ENCODE peak calls at places on chromosomes 13 and 19, in four cellular contexts. A is WTC11, Z is GM23338, N is body of pancreas. R is an unnamed sample.
A peak's percentile ranks its signal among the peaks of the same experiment; 100 is the strongest.

GRCh38 chr19:5567971-5568407 is 236 bp upstream of the TINCR start:
- DNase-seq in A (no peak), Z (no peak), N (no peak), R (no peak)

GRCh38 chr13:87129602-87130300 is 541.4 kb upstream of the SLITRK5 start:
- DNase-seq in A (no peak), Z (no peak), N (no peak), R (no peak)

GRCh38 chr13:50085063-50085462 is 69.8 kb downstream of the KCNRG start:
- DNase-seq in A (no peak), Z (peak; percentile 78), N (no peak), R (no peak)

GRCh38 chr19:30870861-30871260 is 478.4 kb downstream of the TSHZ3 start:
- DNase-seq in A (no peak), Z (no peak), N (no peak), R (no peak)

GRCh38 chr13:23381877-23382276 is 51.6 kb downstream of the SACS start:
- DNase-seq in A (no peak), Z (no peak), N (no peak), R (no peak)

GRCh38 chr13:48808689-48809088 is 155.0 kb downstream of the CYSLTR2 start:
- DNase-seq in A (no peak), Z (no peak), N (no peak), R (no peak)

GRCh38 chr13:50341526-50341925 is 326.3 kb downstream of the KCNRG start:
- DNase-seq in A (no peak), Z (no peak), N (no peak), R (no peak)

GRCh38 chr19:51926426-51926783 is 867 bp upstream of the ZNF613 start:
- DNase-seq in A (no peak), Z (no peak), N (no peak), R (no peak)

GRCh38 chr19:40342644-40343311 is 5.4 kb downstream of the C19orf47 start:
- DNase-seq in A (no peak), Z (no peak), N (no peak), R (no peak)
- TF ChIP-seq CTCF in A (no peak), Z (no peak), N (no peak), R (no peak)

GRCh38 chr13:31913459-31913858 is 118.1 kb upstream of the FRY start:
- DNase-seq in A (no peak), Z (no peak), N (peak; percentile 51), R (no peak)

GRCh38 chr13:31910633-31911032 is 120.9 kb upstream of the FRY start:
- DNase-seq in A (no peak), Z (no peak), N (no peak), R (no peak)

GRCh38 chr13:31912641-31913401 is 118.8 kb upstream of the FRY start:
- DNase-seq in A (no peak), Z (no peak), N (no peak), R (no peak)

GRCh38 chr13:31908696-31909386 is 122.7 kb upstream of the FRY start:
- DNase-seq in A (no peak), Z (no peak), N (no peak), R (no peak)

DNA sequence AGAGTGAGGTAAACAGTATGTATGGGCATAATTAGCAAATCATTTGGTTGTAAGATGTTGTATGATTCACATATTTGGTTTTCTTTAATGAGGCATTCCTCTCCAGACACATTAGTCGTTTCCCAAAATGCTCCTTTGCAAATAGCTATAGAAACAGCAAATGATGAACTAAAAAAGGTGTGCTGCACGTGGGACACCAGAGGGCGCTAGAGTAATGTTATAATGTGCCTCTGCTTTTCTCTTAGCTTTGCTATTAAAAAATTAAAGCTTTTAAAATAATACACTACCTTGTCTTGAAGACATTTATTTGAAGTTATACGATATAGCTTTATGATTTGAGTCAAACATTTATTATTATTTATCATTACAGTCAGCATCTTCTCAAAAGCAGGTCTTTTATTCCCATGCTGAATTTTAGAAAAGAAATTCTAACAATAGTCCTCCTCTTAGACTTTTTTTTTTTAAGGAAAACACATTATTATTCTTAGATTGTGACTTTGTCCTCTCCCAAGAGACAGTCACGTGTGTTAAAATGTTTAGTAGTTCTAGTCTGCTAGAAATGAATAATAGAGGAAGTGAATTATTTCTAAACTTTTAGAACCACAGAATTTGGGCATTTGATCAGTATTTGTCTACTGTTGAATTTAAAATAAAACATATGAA is 121.6 kb upstream of the FRY start:
- DNase-seq in A (no peak), Z (peak; percentile 82), N (peak; percentile 69), R (peak; percentile 68)
- TF ChIP-seq CTCF in A (peak; percentile 74), Z (peak; percentile 99), N (peak; percentile 82), R (peak; percentile 98)

DNA sequence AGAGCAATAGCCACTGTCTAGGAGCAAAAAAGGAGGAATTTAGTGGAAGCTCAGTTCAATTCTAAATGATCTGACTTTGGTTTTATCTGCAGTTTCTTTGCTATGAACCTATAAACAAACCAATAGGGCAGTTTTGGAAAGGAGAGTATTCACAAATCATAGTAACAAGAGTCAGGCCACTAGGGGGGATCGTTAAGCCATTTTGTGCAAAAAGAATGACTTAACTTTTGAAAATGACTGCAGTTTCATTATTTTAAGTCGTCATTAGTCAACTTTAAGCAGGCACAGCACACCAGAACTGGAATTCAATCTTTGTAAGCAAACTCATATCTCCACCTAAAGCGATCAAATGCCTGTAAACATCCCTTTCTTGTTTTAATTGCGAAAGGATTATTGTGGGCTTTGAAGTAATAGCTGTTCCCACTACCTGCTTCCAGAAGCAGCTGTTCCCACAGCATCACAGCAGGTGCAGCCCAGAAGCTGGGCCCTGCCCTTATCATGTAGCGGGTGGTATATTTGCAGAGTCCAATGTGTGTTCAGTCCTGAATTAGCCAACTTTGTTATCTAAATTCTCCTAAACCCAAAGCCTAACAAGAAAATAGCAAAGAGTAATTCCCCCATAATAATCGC is 51.5 kb downstream of the SOX21 start:
- DNase-seq in A (no peak), Z (peak; percentile 75), N (no peak), R (peak; percentile 12)
- TF ChIP-seq CTCF in A (peak; percentile 22), Z (peak; percentile 70), N (no peak), R (peak; percentile 62)

GRCh38 chr19:49817964-49818690 is at the start of gene MED25:
- DNase-seq in A (peak; percentile 86), Z (peak; percentile 90), N (peak; percentile 85), R (peak; percentile 82)
- TF ChIP-seq CTCF in A (no peak), Z (no peak), N (no peak), R (peak; percentile 52)

GRCh38 chr13:44044544-44045178 is 165.0 kb downstream of the LACC1 start:
- DNase-seq in A (no peak), Z (no peak), N (no peak), R (no peak)
- TF ChIP-seq CTCF in A (no peak), Z (no peak), N (no peak), R (no peak)

GRCh38 chr19:1921326-1921725 is 16.1 kb downstream of the ADAT3 start:
- DNase-seq in A (no peak), Z (no peak), N (no peak), R (no peak)
- TF ChIP-seq CTCF in A (no peak), Z (no peak), N (no peak), R (no peak)